ENCODE peak calls at places on chromosome 10, in seven cellular contexts. T is Peyer's patch, G is fibroblast of villous mesenchyme, A is neuronal stem cell, O is coronary artery, X is endothelial cell of umbilical vein, K is GM23248. S is an unnamed sample.

GRCh38 chr10:133388973-133389818 is 4.8 kb upstream of the MTG1 start:
- DNase-seq in A (no peak), O (peak; percentile 54), K (no peak), X (no peak), G (no peak), T (peak; percentile 51), S (no peak)

GRCh38 chr10:121096617-121097431 is 245.7 kb downstream of the WDR11 start:
- DNase-seq in X (no peak), T (no peak), G (peak; percentile 87), K (no peak), A (no peak), O (no peak), S (no peak)

GRCh38 chr10:21021843-21022594 is 124.9 kb upstream of the NEBL start:
- DNase-seq in T (no peak), X (no peak), K (no peak), O (no peak), G (no peak), A (no peak), S (no peak)

GRCh38 chr10:93841930-93842329 is 51.8 kb upstream of the SLC35G1 start:
- DNase-seq in X (no peak), K (no peak), A (peak; percentile 8), G (no peak), O (no peak), T (no peak), S (no peak)

GRCh38 chr10:64191304-64191703 is 670.1 kb downstream of the REEP3 start:
- DNase-seq in O (no peak), A (no peak), X (no peak), T (no peak), G (no peak), K (no peak), S (no peak)

GRCh38 chr10:6624392-6624791 is 44.3 kb upstream of the PRKCQ start:
- DNase-seq in X (no peak), K (no peak), G (no peak), T (no peak), O (no peak), A (no peak), S (no peak)

GRCh38 chr10:13206546-13207443 is 27.4 kb downstream of the UCMA start:
- DNase-seq in O (no peak), A (no peak), K (peak; percentile 68), X (peak; percentile 49), T (no peak), G (peak; percentile 69), S (no peak)

GRCh38 chr10:82194419-82194818 is 319.4 kb downstream of the NRG3 start:
- DNase-seq in T (no peak), G (no peak), A (no peak), X (no peak), K (no peak), O (no peak), S (no peak)

GRCh38 chr10:133262696-133263095 is 14.0 kb downstream of the ADAM8 start:
- DNase-seq in O (no peak), T (no peak), G (no peak), A (no peak), K (no peak), X (no peak), S (no peak)

DNA sequence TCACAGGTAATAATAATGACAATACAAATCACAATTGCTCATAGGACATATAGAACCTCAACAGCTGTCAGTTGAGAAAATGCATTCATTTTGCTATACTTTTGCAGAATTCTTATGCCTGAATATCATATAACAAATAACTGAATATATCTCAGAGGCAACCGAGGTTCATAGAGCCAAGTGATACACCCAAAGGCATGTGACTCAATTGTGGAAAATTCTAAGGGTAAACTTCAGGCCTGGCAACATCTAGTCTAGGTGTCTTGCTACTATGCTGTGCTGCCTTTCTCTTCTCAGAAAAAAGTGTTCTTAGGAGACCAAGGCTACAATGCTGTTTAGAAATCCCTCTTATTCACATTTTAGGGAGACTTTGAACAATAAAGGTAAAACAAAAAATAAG is 270.7 kb downstream of the BAMBI start:
- DNase-seq in O (no peak), X (no peak), G (no peak), K (no peak), A (no peak), T (no peak), S (no peak)
- H3K4me3 ChIP-seq in O (no peak overlapping the region), X (no peak overlapping the region), G (no peak overlapping the region), K (no peak overlapping the region), A (no peak overlapping the region), T (no peak overlapping the region), S (no peak overlapping the region)

GRCh38 chr10:77636967-77637473 is 588 bp downstream of the KCNMA1 start:
- DNase-seq in K (peak; percentile 48), A (no peak), G (no peak), T (no peak), X (no peak), O (no peak), S (no peak)

GRCh38 chr10:77635402-77636227 is 2.0 kb downstream of the KCNMA1 start:
- DNase-seq in O (no peak), A (no peak), K (no peak), T (no peak), X (no peak), G (no peak), S (no peak)

GRCh38 chr10:77636286-77636966 is 1.2 kb downstream of the KCNMA1 start:
- DNase-seq in K (peak; percentile 47), G (no peak), O (no peak), A (no peak), X (no peak), T (no peak), S (no peak)

GRCh38 chr10:77633376-77633775 is 4.2 kb downstream of the KCNMA1 start:
- DNase-seq in O (peak; percentile 52), G (no peak), X (no peak), A (no peak), K (no peak), T (no peak), S (no peak)

DNA sequence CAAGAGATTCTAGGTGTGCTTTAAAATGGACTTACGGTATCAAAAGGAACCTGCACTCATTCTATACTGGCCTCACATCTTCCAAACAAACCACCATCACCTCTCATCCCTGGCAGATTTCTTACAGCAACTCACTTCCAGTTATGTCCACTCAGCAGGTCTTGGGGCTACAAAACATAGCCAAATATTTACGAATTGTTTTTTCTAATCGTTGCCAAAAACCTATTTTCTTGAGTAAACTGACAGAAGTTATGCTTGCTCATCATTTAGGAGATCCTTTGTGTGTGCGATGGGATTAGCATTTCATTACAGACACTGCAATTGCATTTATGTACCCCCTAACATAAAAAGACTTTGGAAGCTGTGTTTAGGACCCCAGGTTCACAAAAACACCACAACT is 2.7 kb downstream of the KCNMA1 start:
- DNase-seq in G (peak; percentile 37), A (no peak), T (no peak), O (no peak), X (no peak), K (no peak), S (no peak)
- H3K4me3 ChIP-seq in G (no peak overlapping the region), A (no peak overlapping the region), T (no peak overlapping the region), O (peak overlapping the region; percentile 89), X (no peak overlapping the region), K (no peak overlapping the region), S (peak overlapping the region; percentile 89)

GRCh38 chr10:69090687-69091450 is 3.0 kb downstream of the SRGN start:
- DNase-seq in A (no peak), T (no peak), K (peak; percentile 49), O (no peak), X (peak; percentile 44), G (peak; percentile 55), S (no peak)
- H3K4me3 ChIP-seq in A (no peak overlapping the region), T (peak overlapping the region; percentile 4), K (no peak overlapping the region), O (peak overlapping the region; percentile 68), X (peak overlapping the region; percentile 61), G (no peak overlapping the region), S (no peak overlapping the region)

DNA sequence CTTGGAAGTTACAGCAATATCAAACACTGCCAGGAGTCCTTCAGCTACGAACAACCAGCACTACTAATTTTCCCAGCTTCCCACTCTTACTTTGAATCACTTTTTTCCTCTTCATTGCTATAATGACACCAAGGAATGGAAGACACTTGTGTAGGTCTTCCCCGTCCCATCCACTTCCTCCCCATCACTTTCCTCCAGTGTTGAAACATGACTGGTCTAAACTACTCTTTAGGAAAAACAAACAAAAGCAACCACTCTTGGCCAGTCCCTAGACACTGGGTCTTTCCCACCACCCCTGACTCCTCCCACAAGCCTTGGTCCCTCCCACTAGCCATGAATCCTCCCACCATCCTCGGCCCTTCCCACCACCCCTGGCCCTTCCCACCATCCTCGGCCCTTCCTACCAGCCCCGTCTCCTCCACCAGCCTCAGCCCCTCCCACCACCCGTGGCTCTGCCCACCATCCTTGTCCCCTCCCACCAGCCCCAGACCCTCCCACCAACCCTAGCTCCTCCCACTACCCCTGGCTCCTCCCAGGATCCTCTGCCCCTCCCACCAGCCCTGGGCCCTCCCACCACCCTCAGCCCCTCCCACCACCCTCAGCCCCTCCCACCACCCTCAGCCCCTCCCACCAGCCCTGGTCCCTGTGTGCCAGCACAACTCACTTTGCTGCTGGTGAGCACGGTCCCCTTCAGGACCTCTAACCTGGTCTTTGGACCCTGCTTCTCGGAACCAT is 68.5 kb downstream of the CXCL12 start:
- DNase-seq in K (peak; percentile 23), T (no peak), G (no peak), X (no peak), O (no peak), A (no peak), S (no peak)
- H3K4me3 ChIP-seq in K (no peak overlapping the region), T (no peak overlapping the region), G (no peak overlapping the region), X (no peak overlapping the region), O (no peak overlapping the region), A (no peak overlapping the region), S (no peak overlapping the region)

S was measured in AG04449.